ENCODE peak calls at places on chromosome X, in seven cellular contexts. L is bronchial epithelial cell; B is ovary; F is PC-9; O is CD8-positive, alpha-beta T cell; R is A673; T is lower lobe of right lung. D is an unnamed sample. For H3K36me3, the result is how much of the 10 kb centered on the place peaks cover.

GRCh38 chrX:139194571-139195280 is 335.8 kb upstream of the F9 start:
- DNase-seq in T (peak), R (no peak), L (peak), B (no peak), F (no peak), O (no peak), D (no peak)

GRCh38 chrX:148567229-148567628 is 66.8 kb downstream of the AFF2 start:
- DNase-seq in L (no peak), T (no peak), F (no peak), O (no peak), R (no peak), B (no peak), D (no peak)

GRCh38 chrX:19628006-19628575 is 112.8 kb upstream of the MAP3K15 start:
- DNase-seq in O (no peak), L (no peak), F (no peak), T (no peak), R (no peak), B (no peak), D (no peak)

GRCh38 chrX:109472939-109473713 is 8.8 kb downstream of the GUCY2F start:
- DNase-seq in O (no peak), B (no peak), L (peak), T (no peak), F (no peak), R (peak), D (no peak)

GRCh38 chrX:130170752-130171445 is 863 bp upstream of the RAB33A start:
- DNase-seq in B (peak), L (no peak), T (peak), O (peak), F (no peak), R (peak), D (no peak)

GRCh38 chrX:120299928-120300327 is 11.3 kb downstream of the TMEM255A start:
- DNase-seq in T (no peak), F (no peak), B (no peak), O (no peak), L (peak), R (no peak), D (no peak)

GRCh38 chrX:93422693-93423092 is 250.7 kb downstream of the NAP1L3 start:
- DNase-seq in T (no peak), F (no peak), R (peak), O (no peak), L (peak), B (no peak), D (no peak)

GRCh38 chrX:65407157-65407626 is 127.4 kb downstream of the LAS1L start:
- DNase-seq in R (no peak), B (no peak), L (no peak), T (no peak), O (no peak), F (no peak), D (no peak)

DNA sequence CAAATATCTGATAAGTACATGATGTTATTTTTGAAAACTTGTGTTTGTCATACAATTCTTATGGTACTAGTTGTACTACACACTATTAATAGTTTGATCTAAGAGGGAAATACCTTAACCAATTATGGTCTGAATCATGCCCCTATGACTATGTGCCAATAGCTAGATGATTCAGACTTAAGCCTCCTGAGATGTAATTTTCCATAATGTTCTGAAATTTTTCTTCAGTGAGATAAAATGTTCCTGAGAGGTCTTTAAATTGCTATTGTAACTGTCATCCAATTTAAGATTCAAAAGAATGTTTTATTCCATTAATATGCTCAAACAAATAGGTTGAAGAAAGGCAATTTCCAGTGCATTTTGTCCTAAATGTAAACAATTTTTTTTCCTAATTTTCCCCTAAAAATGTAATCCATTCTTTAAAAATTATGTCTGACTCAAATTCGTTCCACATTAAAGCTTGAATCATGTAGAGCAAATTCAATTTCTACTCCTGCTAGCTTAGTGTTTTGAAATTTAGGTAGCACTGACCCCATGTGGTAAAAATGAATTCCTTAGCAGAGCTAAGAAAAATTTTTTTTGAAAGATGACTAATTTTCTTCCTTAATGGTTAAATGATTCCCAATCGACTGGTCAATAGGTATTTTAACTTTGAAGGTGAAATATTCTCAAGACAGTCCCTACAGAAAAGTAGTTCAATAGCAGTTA is 49.1 kb downstream of the APOOL start:
- DNase-seq in O (no peak), T (no peak), F (no peak), L (peak), B (no peak), R (peak), D (no peak)
- TF ChIP-seq CTCF in O (no peak), T (no peak), F (peak), L (no peak), B (no peak), R (peak), D (peak)

DNA sequence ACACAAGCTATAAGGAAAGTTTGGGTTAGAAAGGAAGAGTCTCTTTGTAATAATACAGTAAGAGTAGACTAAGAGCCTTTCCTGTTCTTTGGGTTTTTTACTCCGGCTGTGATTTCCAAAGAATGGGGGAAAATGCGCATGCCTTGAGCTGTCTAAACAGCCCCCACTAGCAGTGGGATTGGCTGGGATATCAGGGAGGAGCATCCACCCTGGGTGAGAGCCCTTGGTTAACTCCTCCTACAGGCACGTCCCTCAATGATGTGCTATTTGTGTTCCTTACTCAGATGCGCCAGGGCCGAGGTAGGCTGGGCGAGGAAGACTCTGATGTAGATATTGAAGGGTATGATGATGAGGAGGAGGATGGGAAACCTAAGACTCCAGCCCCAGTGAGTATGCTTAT is 74.0 kb upstream of the OGT start:
- DNase-seq in O (no peak), B (no peak), F (no peak), T (no peak), L (no peak), R (no peak), D (no peak)
- H3K36me3 ChIP-seq in O (under half), B (under half), F (under half), T (half or more), L (under half), R (half or more), D (half or more)

DNA sequence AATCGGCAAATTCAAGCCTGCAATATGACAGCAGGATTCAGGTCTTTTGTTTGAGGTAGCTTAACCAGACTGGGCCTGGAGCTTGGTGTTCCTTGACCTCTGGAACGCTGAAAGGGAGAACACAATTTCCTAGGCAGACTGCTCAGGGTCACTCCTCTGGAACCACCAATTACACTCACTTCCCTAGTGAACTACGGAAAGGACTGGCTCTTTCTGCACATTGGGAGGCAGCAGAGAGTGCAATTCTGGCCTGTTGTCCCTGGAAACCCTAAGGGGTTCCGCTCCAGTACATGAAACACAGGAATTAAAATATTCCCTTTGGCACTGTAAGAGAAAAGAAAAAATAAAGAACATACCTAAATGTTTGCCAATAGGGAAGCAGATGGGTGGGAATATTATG is 58.6 kb downstream of the GPC3 start:
- DNase-seq in F (no peak), R (no peak), L (no peak), O (no peak), B (no peak), T (no peak), D (no peak)
- TF ChIP-seq CTCF in F (no peak), R (no peak), L (no peak), O (no peak), B (no peak), T (no peak), D (no peak)

GRCh38 chrX:74351760-74352159 is 47.8 kb downstream of the ZCCHC13 start:
- DNase-seq in B (no peak), O (no peak), R (no peak), T (no peak), L (peak), F (no peak), D (no peak)

GRCh38 chrX:74349387-74349786 is 45.4 kb downstream of the ZCCHC13 start:
- DNase-seq in F (no peak), B (no peak), L (peak), T (no peak), O (no peak), R (no peak), D (no peak)

DNA sequence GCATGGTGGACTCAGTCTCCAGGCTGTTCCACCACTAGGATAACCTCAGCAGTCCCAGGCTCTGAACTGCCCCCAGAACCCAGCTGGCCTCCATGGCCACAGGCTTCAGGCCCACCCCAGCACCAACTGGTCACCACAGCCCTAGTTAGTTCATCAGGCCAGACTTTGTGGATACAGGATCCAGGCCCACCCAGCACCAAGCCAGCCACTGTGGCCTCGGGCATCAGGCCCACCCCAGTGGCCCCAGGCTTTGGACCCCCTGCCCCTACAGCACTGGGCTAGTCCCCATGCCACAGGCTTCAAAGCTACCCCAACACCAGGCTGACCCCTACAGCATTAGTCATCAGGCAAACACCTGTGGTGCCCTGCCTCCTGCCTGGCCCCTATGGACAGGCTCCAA is 50.0 kb downstream of the ZCCHC13 start:
- DNase-seq in R (no peak), B (no peak), T (no peak), O (no peak), F (no peak), L (no peak), D (no peak)
- H3K36me3 ChIP-seq in R (under half), B (under half), T (under half), O (under half), F (under half), L (under half), D (under half)

DNA sequence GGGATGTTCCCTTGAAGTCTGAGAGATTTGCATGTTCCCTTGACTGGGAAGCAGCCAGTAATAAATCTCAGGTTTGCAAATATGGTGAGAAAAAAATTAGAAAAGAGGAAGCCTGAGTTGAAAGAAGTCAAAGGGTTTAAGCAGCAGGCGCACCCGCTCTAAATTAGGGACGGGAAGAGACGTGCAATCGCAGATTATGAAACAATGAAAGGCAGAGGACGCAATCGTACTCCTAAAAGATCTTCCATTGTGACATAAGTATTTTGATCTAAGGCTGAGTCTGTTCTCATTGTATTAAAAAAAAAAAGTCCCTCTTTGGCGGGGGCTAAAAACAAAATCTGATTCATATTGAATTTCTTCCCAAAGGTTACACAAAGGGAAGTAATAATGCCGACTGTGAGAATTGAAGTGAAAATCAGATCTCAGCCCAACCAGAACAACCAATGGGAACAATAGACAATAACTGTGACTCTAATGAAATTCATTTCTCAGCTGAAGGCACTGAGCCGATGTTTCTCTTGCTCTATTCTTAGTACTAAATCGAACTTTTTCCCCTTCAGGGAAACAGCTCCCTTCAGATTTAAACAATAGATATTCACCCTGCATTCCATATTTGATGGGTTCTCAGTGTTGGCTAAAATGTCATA is 28.3 kb downstream of the SAT1 start:
- DNase-seq in F (no peak), R (peak), O (no peak), L (peak), B (no peak), T (peak), D (no peak)
- TF ChIP-seq CTCF in F (no peak), R (no peak), O (no peak), L (no peak), B (no peak), T (no peak), D (no peak)

GRCh38 chrX:152930516-152930915 is 32.6 kb downstream of the ZNF185 start:
- DNase-seq in T (no peak), O (no peak), B (no peak), L (no peak), R (no peak), F (no peak), D (no peak)

GRCh38 chrX:152927858-152928760 is 30.2 kb downstream of the ZNF185 start:
- DNase-seq in O (no peak), B (no peak), R (no peak), F (no peak), L (no peak), T (no peak), D (no peak)

GRCh38 chrX:152926923-152927322 is 29.1 kb downstream of the ZNF185 start:
- DNase-seq in O (no peak), B (no peak), T (no peak), R (no peak), L (no peak), F (no peak), D (no peak)

GRCh38 chrX:152929898-152930297 is 32.0 kb downstream of the ZNF185 start:
- DNase-seq in T (no peak), O (no peak), L (no peak), F (no peak), B (no peak), R (no peak), D (no peak)

DNA sequence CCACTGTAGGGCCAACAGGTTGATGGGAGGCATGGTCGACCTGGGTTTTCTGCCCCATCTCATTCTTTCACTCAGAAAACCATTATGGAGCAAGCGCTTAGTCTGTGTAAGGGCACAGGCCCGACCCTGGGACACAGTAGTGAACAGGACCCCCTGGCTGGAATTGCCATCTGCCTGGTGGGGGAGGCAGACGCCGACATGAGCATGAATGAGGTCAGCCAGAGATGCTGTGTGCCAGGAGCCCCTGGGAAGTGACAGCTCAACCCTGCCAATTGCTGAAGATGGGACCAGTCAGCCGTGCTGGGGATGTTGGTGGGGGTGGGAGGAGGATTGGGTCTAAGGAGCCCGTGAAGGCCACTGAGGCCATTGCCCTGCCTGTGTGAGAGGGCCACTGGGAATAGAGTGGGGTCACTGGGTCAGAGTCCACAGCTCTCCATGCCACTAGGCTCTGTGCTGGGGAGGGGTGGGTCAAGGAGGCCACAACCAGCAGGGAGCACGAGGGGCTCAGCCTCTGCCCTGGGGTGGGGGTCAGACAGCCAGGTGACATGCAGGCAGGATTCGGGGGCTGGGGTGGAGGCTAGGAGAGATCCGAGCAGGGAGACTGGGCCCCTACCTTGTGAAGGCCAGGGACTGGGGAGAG is 31.0 kb downstream of the ZNF185 start:
- DNase-seq in F (no peak), T (no peak), R (no peak), B (no peak), L (no peak), O (no peak), D (no peak)
- H3K36me3 ChIP-seq in F (under half), T (under half), R (under half), B (under half), L (under half), O (under half), D (under half)

DNA sequence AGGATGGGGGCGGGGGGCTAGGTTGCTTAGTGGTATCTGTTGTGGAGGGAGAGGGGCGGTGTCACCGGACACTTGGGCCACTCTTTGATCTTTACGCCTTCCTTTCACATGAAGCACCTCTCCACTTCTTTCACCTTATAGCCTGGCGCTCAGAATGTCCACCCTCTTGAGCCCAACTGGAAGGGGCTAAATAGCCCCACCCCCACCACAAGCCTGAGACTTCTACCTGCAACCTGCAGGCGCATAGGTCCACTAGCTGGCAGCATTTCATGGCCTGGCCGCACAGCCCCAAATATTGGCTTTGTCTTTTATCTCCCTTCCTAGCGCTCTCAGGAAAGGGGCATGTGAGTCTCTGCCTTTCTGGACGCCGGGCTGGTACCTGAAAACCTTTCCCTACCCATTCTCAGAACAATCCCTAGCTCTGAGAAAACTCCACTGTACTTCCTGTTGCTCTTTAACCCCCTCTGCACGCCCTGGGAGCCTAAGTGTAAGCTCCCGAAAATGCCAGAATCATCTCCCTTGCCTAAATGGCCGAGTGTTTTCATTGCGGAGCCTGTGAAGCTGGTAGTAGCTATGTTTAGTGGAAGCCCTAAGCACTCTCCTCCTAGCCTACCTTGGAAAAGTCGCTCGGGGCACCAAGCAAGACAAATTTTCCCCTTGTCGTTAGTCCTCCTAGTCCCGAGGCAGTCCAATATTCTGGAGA is 1.2 kb upstream of the TRPC5 start:
- DNase-seq in F (no peak), O (no peak), T (no peak), L (no peak), R (no peak), B (no peak), D (no peak)
- TF ChIP-seq CTCF in F (no peak), O (no peak), T (no peak), L (no peak), R (no peak), B (no peak), D (no peak)

DNA sequence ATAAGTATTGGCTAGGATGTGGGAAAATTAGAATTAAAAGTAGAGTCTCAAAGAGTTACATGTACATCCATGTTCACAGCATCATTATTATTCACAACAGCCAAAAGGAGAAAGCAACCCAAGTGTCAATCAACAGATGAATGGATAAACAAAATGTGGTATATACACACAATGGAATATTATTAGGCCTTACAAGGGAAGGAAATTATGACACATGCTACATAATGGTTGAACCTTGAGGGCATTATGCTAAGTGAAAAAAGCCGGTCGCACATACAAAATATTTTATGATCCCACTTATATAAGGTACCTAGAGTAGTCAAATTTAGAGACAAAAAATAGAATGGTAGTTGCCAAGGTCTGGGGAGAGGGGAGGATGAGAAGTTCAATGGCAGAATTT is 80.1 kb downstream of the HUWE1 start:
- DNase-seq in T (no peak), L (no peak), F (no peak), B (no peak), O (no peak), R (no peak), D (no peak)
- H3K36me3 ChIP-seq in T (half or more), L (under half), F (under half), B (under half), O (under half), R (half or more), D (half or more)

GRCh38 chrX:132373610-132374009 is 115.2 kb downstream of the MBNL3 start:
- DNase-seq in R (no peak), O (no peak), B (no peak), L (no peak), F (no peak), T (no peak), D (no peak)

GRCh38 chrX:132375941-132376340 is 112.9 kb downstream of the MBNL3 start:
- DNase-seq in R (peak), L (peak), F (no peak), O (no peak), T (no peak), B (no peak), D (no peak)
- TF ChIP-seq CTCF in R (peak), L (peak), F (peak), O (no peak), T (no peak), B (no peak), D (no peak)

D was measured in ascending aorta.